ENCODE peak calls at places on chromosomes 2 and 18, in six cellular contexts. One of them, this sample, is unnamed. For H3K4me1, the result is how much of the 10 kb centered on the place peaks cover.

GRCh38 chr2:18545384-18545783 is 15.1 kb downstream of the RDH14 start:
- DNase-seq in IMR-90: peak
- DNase-seq in mesendoderm: no peak
- DNase-seq in cardiac muscle cell: no peak
- DNase-seq in CD8-positive, alpha-beta memory T cell: no peak
- DNase-seq in BE2C: no peak
- DNase-seq in this sample: no peak

GRCh38 chr2:239312081-239312501 is 88.7 kb downstream of the HDAC4 start:
- DNase-seq in IMR-90: no peak
- DNase-seq in mesendoderm: no peak
- DNase-seq in cardiac muscle cell: no peak
- DNase-seq in CD8-positive, alpha-beta memory T cell: no peak
- DNase-seq in BE2C: no peak
- DNase-seq in this sample: no peak

GRCh38 chr2:37920570-37920969 is 4.5 kb upstream of the RMDN2 start:
- DNase-seq in IMR-90: peak
- DNase-seq in mesendoderm: no peak
- DNase-seq in cardiac muscle cell: peak
- DNase-seq in CD8-positive, alpha-beta memory T cell: no peak
- DNase-seq in BE2C: no peak
- DNase-seq in this sample: no peak

GRCh38 chr2:6626406-6627012 is 239.2 kb downstream of the CMPK2 start:
- DNase-seq in IMR-90: peak
- DNase-seq in mesendoderm: no peak
- DNase-seq in cardiac muscle cell: no peak
- DNase-seq in CD8-positive, alpha-beta memory T cell: no peak
- DNase-seq in BE2C: no peak
- DNase-seq in this sample: no peak

GRCh38 chr18:2978626-2979025 is 34.3 kb downstream of the LPIN2 start:
- DNase-seq in IMR-90: peak
- DNase-seq in mesendoderm: no peak
- DNase-seq in cardiac muscle cell: no peak
- DNase-seq in CD8-positive, alpha-beta memory T cell: peak
- DNase-seq in BE2C: no peak
- DNase-seq in this sample: no peak

GRCh38 chr18:77671456-77672167 is 422.0 kb downstream of the GALR1 start:
- DNase-seq in IMR-90: no peak
- DNase-seq in mesendoderm: peak
- DNase-seq in cardiac muscle cell: peak
- DNase-seq in CD8-positive, alpha-beta memory T cell: peak
- DNase-seq in BE2C: no peak
- DNase-seq in this sample: no peak

GRCh38 chr18:79095216-79095615 is 26.0 kb downstream of the ATP9B start:
- DNase-seq in IMR-90: no peak
- DNase-seq in mesendoderm: no peak
- DNase-seq in cardiac muscle cell: no peak
- DNase-seq in CD8-positive, alpha-beta memory T cell: no peak
- DNase-seq in BE2C: no peak
- DNase-seq in this sample: no peak

GRCh38 chr2:12341919-12342318 is 374.8 kb upstream of the TRIB2 start:
- DNase-seq in IMR-90: no peak
- DNase-seq in mesendoderm: no peak
- DNase-seq in cardiac muscle cell: no peak
- DNase-seq in CD8-positive, alpha-beta memory T cell: no peak
- DNase-seq in BE2C: no peak
- DNase-seq in this sample: no peak

GRCh38 chr2:233101826-233102225 is 41.7 kb downstream of the INPP5D start:
- DNase-seq in IMR-90: no peak
- DNase-seq in mesendoderm: no peak
- DNase-seq in cardiac muscle cell: no peak
- DNase-seq in CD8-positive, alpha-beta memory T cell: no peak
- DNase-seq in BE2C: no peak
- DNase-seq in this sample: no peak

GRCh38 chr18:9608298-9608697 is 6.1 kb downstream of the PPP4R1 start:
- DNase-seq in IMR-90: peak
- DNase-seq in mesendoderm: no peak
- DNase-seq in cardiac muscle cell: no peak
- DNase-seq in CD8-positive, alpha-beta memory T cell: no peak
- DNase-seq in BE2C: no peak
- DNase-seq in this sample: no peak

GRCh38 chr18:55877321-55877720 is 289.3 kb upstream of the TCF4 start:
- DNase-seq in IMR-90: no peak
- DNase-seq in mesendoderm: no peak
- DNase-seq in cardiac muscle cell: no peak
- DNase-seq in CD8-positive, alpha-beta memory T cell: no peak
- DNase-seq in BE2C: no peak
- DNase-seq in this sample: no peak

GRCh38 chr2:164438490-164439205 is 182.6 kb downstream of the GRB14 start:
- DNase-seq in IMR-90: no peak
- DNase-seq in mesendoderm: peak
- DNase-seq in cardiac muscle cell: no peak
- DNase-seq in CD8-positive, alpha-beta memory T cell: no peak
- DNase-seq in BE2C: no peak
- DNase-seq in this sample: no peak

GRCh38 chr2:45607701-45608100 is 3.4 kb downstream of the SRBD1 start:
- DNase-seq in IMR-90: no peak
- DNase-seq in mesendoderm: peak
- DNase-seq in cardiac muscle cell: peak
- DNase-seq in CD8-positive, alpha-beta memory T cell: no peak
- DNase-seq in BE2C: no peak
- DNase-seq in this sample: no peak

GRCh38 chr2:236658974-236659757 is 89.5 kb downstream of the ACKR3 start:
- DNase-seq in IMR-90: no peak
- DNase-seq in mesendoderm: no peak
- DNase-seq in cardiac muscle cell: no peak
- DNase-seq in CD8-positive, alpha-beta memory T cell: no peak
- DNase-seq in BE2C: no peak
- DNase-seq in this sample: no peak

GRCh38 chr18:79030680-79031079 is 38.5 kb upstream of the ATP9B start:
- DNase-seq in IMR-90: no peak
- DNase-seq in mesendoderm: no peak
- DNase-seq in cardiac muscle cell: no peak
- DNase-seq in CD8-positive, alpha-beta memory T cell: no peak
- DNase-seq in BE2C: no peak
- DNase-seq in this sample: no peak

GRCh38 chr2:152189622-152190495 is 14.3 kb upstream of the STAM2 start:
- DNase-seq in IMR-90: peak
- DNase-seq in mesendoderm: peak
- DNase-seq in cardiac muscle cell: peak
- DNase-seq in CD8-positive, alpha-beta memory T cell: no peak
- DNase-seq in BE2C: peak
- DNase-seq in this sample: no peak

GRCh38 chr2:197445746-197446145 is 7.6 kb upstream of the COQ10B start:
- DNase-seq in IMR-90: no peak
- DNase-seq in mesendoderm: no peak
- DNase-seq in cardiac muscle cell: no peak
- DNase-seq in CD8-positive, alpha-beta memory T cell: no peak
- DNase-seq in BE2C: no peak
- DNase-seq in this sample: no peak

GRCh38 chr18:76679259-76679658 is 143.1 kb upstream of the ZNF236 start:
- DNase-seq in IMR-90: no peak
- DNase-seq in mesendoderm: peak
- DNase-seq in cardiac muscle cell: peak
- DNase-seq in CD8-positive, alpha-beta memory T cell: no peak
- DNase-seq in BE2C: no peak
- DNase-seq in this sample: no peak

GRCh38 chr2:163774862-163775261 is 39.1 kb upstream of the FIGN start:
- DNase-seq in IMR-90: peak
- DNase-seq in mesendoderm: no peak
- DNase-seq in cardiac muscle cell: no peak
- DNase-seq in CD8-positive, alpha-beta memory T cell: no peak
- DNase-seq in BE2C: no peak
- DNase-seq in this sample: no peak

GRCh38 chr2:5164806-5165525 is 527.2 kb upstream of the SOX11 start:
- DNase-seq in IMR-90: peak
- DNase-seq in mesendoderm: peak
- DNase-seq in cardiac muscle cell: no peak
- DNase-seq in CD8-positive, alpha-beta memory T cell: no peak
- DNase-seq in BE2C: no peak
- DNase-seq in this sample: no peak

GRCh38 chr2:17579605-17580318 is 39.3 kb downstream of the VSNL1 start:
- DNase-seq in IMR-90: no peak
- DNase-seq in mesendoderm: peak
- DNase-seq in cardiac muscle cell: no peak
- DNase-seq in CD8-positive, alpha-beta memory T cell: no peak
- DNase-seq in BE2C: no peak
- DNase-seq in this sample: no peak

GRCh38 chr2:73990531-73990930 is 5.8 kb downstream of the TET3 start:
- DNase-seq in IMR-90: no peak
- DNase-seq in mesendoderm: no peak
- DNase-seq in cardiac muscle cell: no peak
- DNase-seq in CD8-positive, alpha-beta memory T cell: no peak
- DNase-seq in BE2C: no peak
- DNase-seq in this sample: no peak
- H3K4me1 ChIP-seq in IMR-90: under half
- H3K4me1 ChIP-seq in mesendoderm: under half
- H3K4me1 ChIP-seq in cardiac muscle cell: under half
- H3K4me1 ChIP-seq in CD8-positive, alpha-beta memory T cell: half or more
- H3K4me1 ChIP-seq in BE2C: under half
- H3K4me1 ChIP-seq in this sample: half or more

GRCh38 chr2:36889782-36890181 is 76.6 kb downstream of the STRN start:
- DNase-seq in IMR-90: peak
- DNase-seq in mesendoderm: no peak
- DNase-seq in cardiac muscle cell: no peak
- DNase-seq in CD8-positive, alpha-beta memory T cell: no peak
- DNase-seq in BE2C: no peak
- DNase-seq in this sample: no peak
- H3K4me1 ChIP-seq in IMR-90: under half
- H3K4me1 ChIP-seq in mesendoderm: under half
- H3K4me1 ChIP-seq in cardiac muscle cell: under half
- H3K4me1 ChIP-seq in CD8-positive, alpha-beta memory T cell: under half
- H3K4me1 ChIP-seq in BE2C: under half
- H3K4me1 ChIP-seq in this sample: under half

DNA sequence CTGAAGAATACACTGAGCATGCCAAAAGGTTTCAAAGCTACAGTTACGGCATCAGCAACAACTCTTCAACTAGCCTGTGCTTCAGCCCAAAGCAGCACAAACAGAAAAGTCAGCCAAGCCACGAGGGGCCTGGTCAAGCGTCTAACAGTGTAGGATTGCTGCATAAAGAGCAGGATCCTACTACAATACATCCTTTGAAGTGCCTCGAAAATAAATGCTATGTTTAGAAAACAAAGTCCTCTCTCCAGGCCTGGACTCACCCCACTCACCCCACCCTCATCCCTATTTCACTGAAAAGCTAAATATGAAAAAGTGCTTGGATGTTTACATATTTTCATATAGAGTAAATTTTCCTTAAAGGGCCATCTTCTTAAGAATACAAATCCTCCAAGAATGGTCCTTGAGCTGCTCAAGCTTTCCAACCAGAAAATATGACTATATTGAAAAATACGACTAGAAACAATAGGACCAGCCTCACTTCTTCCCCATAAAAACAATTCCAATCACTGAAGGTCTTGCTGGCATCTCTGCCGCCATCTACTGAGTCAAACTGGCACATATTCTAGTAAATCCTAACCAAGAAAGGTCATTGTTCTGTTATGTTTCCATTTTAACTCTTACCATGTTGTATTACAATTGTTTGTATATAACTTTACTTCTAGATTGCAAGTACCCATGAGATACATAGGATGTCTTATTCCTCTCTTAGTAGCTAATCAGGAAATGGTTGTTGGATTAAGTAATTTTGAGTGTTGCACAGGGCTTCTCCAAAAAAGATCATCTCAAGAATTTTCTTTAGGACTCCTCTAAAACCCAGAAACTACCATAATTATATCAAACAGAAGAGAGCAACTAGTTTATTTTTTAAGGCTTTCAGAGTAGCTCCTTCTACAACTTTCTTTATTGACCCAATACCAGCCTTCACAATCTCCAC is 63.6 kb downstream of the CLHC1 start:
- DNase-seq in IMR-90: peak
- DNase-seq in mesendoderm: peak
- DNase-seq in cardiac muscle cell: peak
- DNase-seq in CD8-positive, alpha-beta memory T cell: peak
- DNase-seq in BE2C: peak
- DNase-seq in this sample: peak
- H3K4me1 ChIP-seq in IMR-90: under half
- H3K4me1 ChIP-seq in mesendoderm: under half
- H3K4me1 ChIP-seq in cardiac muscle cell: under half
- H3K4me1 ChIP-seq in CD8-positive, alpha-beta memory T cell: under half
- H3K4me1 ChIP-seq in BE2C: under half
- H3K4me1 ChIP-seq in this sample: under half

DNA sequence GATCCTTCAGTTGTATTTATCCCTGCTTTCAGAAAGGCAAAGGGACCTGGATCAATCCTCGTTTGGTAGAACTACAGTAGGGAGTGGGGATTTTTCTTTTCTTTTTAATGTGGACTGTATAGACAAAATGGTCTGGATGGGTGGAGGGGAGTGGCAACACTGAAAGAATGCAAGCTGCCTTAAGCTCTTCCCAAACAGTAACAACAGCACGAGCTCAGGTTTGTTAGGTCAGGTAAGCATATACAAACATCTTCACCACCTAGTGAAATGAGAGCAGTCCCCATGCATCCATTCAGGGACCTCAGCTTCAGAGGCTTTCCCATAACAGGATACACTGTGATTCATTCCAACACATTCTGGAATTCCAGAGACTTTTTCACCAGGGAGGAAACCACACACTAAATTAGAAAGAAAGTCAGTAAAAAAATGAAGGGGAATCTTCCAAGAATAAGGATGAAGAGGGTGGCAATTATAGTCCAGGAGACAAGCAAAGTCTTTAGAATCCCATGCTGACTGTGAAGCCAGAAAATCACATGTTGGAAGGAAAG is 50.5 kb upstream of the BZW1 start:
- DNase-seq in IMR-90: peak
- DNase-seq in mesendoderm: no peak
- DNase-seq in cardiac muscle cell: no peak
- DNase-seq in CD8-positive, alpha-beta memory T cell: no peak
- DNase-seq in BE2C: no peak
- DNase-seq in this sample: no peak
- H3K4me1 ChIP-seq in IMR-90: under half
- H3K4me1 ChIP-seq in mesendoderm: under half
- H3K4me1 ChIP-seq in cardiac muscle cell: under half
- H3K4me1 ChIP-seq in CD8-positive, alpha-beta memory T cell: under half
- H3K4me1 ChIP-seq in BE2C: under half
- H3K4me1 ChIP-seq in this sample: under half

DNA sequence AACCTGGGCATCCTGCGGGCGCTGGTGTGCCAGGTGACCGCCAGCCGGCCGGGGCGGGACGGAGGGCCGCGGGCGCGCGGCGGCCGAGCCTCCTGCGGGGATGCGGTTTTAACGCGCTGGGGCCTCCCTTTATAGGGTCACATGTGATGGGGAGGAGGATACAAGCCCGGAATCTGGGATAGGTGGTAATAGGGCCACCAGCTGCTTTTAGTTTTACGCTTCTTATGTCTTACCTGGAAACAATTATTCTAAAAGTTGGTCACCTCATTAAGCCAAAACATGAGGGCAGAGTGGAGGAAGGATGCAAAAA is 600 bp downstream of the DCAF17 start:
- DNase-seq in IMR-90: no peak
- DNase-seq in mesendoderm: no peak
- DNase-seq in cardiac muscle cell: no peak
- DNase-seq in CD8-positive, alpha-beta memory T cell: no peak
- DNase-seq in BE2C: no peak
- DNase-seq in this sample: no peak
- H3K4me1 ChIP-seq in IMR-90: under half
- H3K4me1 ChIP-seq in mesendoderm: under half
- H3K4me1 ChIP-seq in cardiac muscle cell: under half
- H3K4me1 ChIP-seq in CD8-positive, alpha-beta memory T cell: under half
- H3K4me1 ChIP-seq in BE2C: under half
- H3K4me1 ChIP-seq in this sample: under half